ENCODE peak calls at places on chromosomes 13 and 19, in four cellular contexts. Z is fibroblast of mammary gland, G is ascending aorta, E is foreskin fibroblast. U is an unnamed sample.

GRCh38 chr13:100636004-100636403 is 38.6 kb downstream of the TMTC4 start:
- DNase-seq in Z (no peak), E (no peak), G (no peak), U (no peak)

GRCh38 chr19:17220207-17220758 is 5.1 kb downstream of the USE1 start:
- DNase-seq in Z (peak), G (no peak), E (peak), U (peak)

GRCh38 chr19:16496613-16496983 is 404 bp downstream of the C19orf44 start:
- DNase-seq in G (peak), Z (peak), E (peak), U (no peak)

GRCh38 chr13:52411629-52412028 is 5.7 kb upstream of the THSD1 start:
- DNase-seq in E (peak), G (no peak), Z (peak), U (no peak)

GRCh38 chr19:48674216-48674809 is 1.5 kb upstream of the NTN5 start:
- DNase-seq in E (no peak), G (no peak), Z (no peak), U (no peak)

GRCh38 chr19:4241824-4242430 is 5.0 kb upstream of the YJU2 start:
- DNase-seq in G (no peak), E (no peak), Z (no peak), U (no peak)

GRCh38 chr13:41606646-41607045 is 149.3 kb downstream of the RGCC start:
- DNase-seq in E (no peak), G (no peak), Z (no peak), U (no peak)

GRCh38 chr19:532578-533484 is 1.3 kb downstream of the CDC34 start:
- DNase-seq in Z (peak), G (peak), E (peak), U (no peak)

GRCh38 chr19:16153582-16154336 is 10.3 kb downstream of the HSH2D start:
- DNase-seq in Z (no peak), G (no peak), E (no peak), U (no peak)

GRCh38 chr19:48714759-48715261 is 4.7 kb downstream of the MAMSTR start:
- DNase-seq in Z (no peak), E (no peak), G (no peak), U (no peak)

GRCh38 chr19:28961772-28962500 is 251.0 kb downstream of the UQCRFS1 start:
- DNase-seq in Z (peak), G (no peak), E (no peak), U (peak)

GRCh38 chr19:35000647-35001501 is 751 bp downstream of the GRAMD1A start:
- DNase-seq in G (no peak), E (peak), Z (peak), U (no peak)

GRCh38 chr19:35041548-35042055 is at the start of gene HPN:
- DNase-seq in G (no peak), Z (no peak), E (no peak), U (no peak)

GRCh38 chr13:25224151-25224550 is 52.1 kb upstream of the AMER2 start:
- DNase-seq in Z (no peak), E (no peak), G (no peak), U (no peak)

GRCh38 chr13:39616087-39616694 is 13.2 kb upstream of the LHFPL6 start:
- DNase-seq in E (peak), Z (peak), G (peak), U (no peak)

GRCh38 chr19:29560313-29561075 is 34.7 kb downstream of the VSTM2B start:
- DNase-seq in Z (no peak), E (no peak), G (peak), U (no peak)

GRCh38 chr19:6056801-6057650 is 53.3 kb downstream of the RFX2 start:
- DNase-seq in G (peak), Z (peak), E (peak), U (peak)

GRCh38 chr19:6055013-6055795 is 55.1 kb downstream of the RFX2 start:
- DNase-seq in Z (no peak), G (no peak), E (no peak), U (no peak)

GRCh38 chr19:6057651-6058365 is 52.5 kb downstream of the RFX2 start:
- DNase-seq in Z (no peak), E (no peak), G (no peak), U (no peak)

GRCh38 chr19:6058411-6059201 is 51.7 kb downstream of the RFX2 start:
- DNase-seq in Z (no peak), G (peak), E (no peak), U (no peak)

DNA sequence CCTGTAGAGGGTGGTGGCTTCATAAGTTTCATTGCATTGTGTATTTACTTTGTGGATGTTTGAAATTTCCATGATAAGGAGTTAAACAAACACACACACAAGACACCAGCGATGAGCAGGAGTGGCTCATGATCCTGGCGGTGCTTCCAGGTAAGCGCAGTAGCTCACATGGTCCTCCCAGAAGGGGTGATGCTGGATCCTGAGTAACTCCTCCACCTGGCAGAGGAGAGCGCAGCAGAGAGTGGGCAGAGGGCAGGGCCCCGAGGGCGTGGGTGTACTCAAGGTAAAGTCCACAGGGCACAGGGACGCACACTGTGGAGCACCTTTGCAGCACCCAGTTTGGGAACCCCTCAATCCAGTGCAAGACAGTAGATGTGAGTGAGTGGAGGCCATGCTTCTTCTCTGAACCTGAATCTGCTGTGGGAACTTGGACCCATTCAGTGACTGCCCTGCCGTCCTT is 54.0 kb downstream of the RFX2 start:
- DNase-seq in G (peak), E (no peak), Z (no peak), U (no peak)
- TF ChIP-seq CTCF in G (no peak), E (no peak), Z (no peak), U (no peak)

GRCh38 chr13:91813255-91813654 is 414.8 kb downstream of the GPC5 start:
- DNase-seq in G (no peak), Z (no peak), E (no peak), U (no peak)

GRCh38 chr13:91817250-91817649 is 418.8 kb downstream of the GPC5 start:
- DNase-seq in E (no peak), G (no peak), Z (peak), U (no peak)
- TF ChIP-seq CTCF in E (no peak), G (no peak), Z (peak), U (no peak)

GRCh38 chr19:3124630-3125029 is 11.2 kb upstream of the GNA15 start:
- DNase-seq in G (no peak), E (no peak), Z (no peak), U (no peak)

GRCh38 chr19:3131168-3131567 is 4.7 kb upstream of the GNA15 start:
- DNase-seq in Z (no peak), G (no peak), E (no peak), U (no peak)

GRCh38 chr19:3132971-3133792 is 2.7 kb upstream of the GNA15 start:
- DNase-seq in E (peak), G (peak), Z (no peak), U (no peak)

GRCh38 chr19:3125900-3126524 is 9.8 kb upstream of the GNA15 start:
- DNase-seq in G (peak), Z (peak), E (peak), U (no peak)

DNA sequence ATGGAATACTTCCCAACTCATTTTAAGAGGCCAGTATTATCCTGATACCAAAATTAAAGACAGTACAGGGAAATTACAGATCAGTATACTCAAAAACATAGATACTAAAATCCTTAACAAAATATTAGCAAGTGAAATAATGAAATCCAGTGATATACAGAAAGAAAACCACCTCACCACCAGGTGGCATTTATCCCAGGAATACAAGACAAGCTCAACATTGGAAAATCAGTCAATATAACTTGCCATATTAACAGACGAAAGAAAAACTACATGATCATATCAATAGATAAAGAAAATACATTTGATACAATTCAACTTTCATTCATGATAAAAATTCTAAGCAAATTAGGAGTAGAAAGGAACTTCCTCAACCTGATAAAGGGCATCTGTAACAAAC is 6.7 kb upstream of the GNA15 start:
- DNase-seq in G (no peak), Z (peak), E (peak), U (peak)
- TF ChIP-seq CTCF in G (peak), Z (peak), E (peak), U (peak)

GRCh38 chr19:44577566-44577874 is 35.8 kb upstream of the IGSF23 start:
- DNase-seq in E (no peak), Z (no peak), G (no peak), U (no peak)

GRCh38 chr19:44579663-44580365 is 33.5 kb upstream of the IGSF23 start:
- DNase-seq in Z (no peak), G (no peak), E (no peak), U (no peak)

GRCh38 chr19:44575116-44575700 is 38.2 kb upstream of the IGSF23 start:
- DNase-seq in E (no peak), G (no peak), Z (peak), U (no peak)

GRCh38 chr19:44574201-44574950 is 39.0 kb upstream of the IGSF23 start:
- DNase-seq in Z (no peak), G (no peak), E (no peak), U (no peak)

GRCh38 chr19:44576843-44577565 is 36.4 kb upstream of the IGSF23 start:
- DNase-seq in G (no peak), E (peak), Z (peak), U (no peak)
- TF ChIP-seq CTCF in G (no peak), E (peak), Z (peak), U (peak)

DNA sequence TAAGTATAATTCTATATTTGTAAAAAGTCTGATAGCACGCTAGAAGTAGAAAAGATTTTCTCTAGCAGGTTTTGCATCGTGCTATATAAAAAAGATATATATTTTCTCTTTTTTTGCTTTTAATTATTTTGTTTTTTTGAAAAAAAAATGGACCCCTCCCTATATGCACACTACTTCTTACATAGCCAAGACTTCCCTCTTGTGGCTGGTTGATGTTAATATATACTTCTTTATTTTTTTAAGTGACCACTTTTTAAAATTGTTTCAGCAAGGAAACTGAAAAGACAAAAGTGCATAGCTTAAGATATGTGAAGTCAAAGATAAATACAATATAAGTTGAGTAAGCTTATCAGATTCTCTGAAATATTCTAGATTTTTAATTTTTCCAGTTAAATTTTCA is 1202.8 kb downstream of the DIAPH3 start:
- DNase-seq in Z (peak), E (no peak), G (no peak), U (no peak)
- TF ChIP-seq CTCF in Z (no peak), E (no peak), G (no peak), U (no peak)

GRCh38 chr19:40216777-40217026 is 1.5 kb downstream of the TTC9B start:
- DNase-seq in E (no peak), Z (no peak), G (no peak), U (no peak)

GRCh38 chr19:40214936-40215335 is 3.2 kb downstream of the TTC9B start:
- DNase-seq in Z (no peak), E (no peak), G (no peak), U (no peak)

GRCh38 chr19:40216013-40216776 is 2.0 kb downstream of the TTC9B start:
- DNase-seq in E (no peak), Z (no peak), G (no peak), U (no peak)

GRCh38 chr19:40217921-40218890 is at the start of gene TTC9B:
- DNase-seq in E (no peak), G (no peak), Z (no peak), U (no peak)

GRCh38 chr19:40217027-40217810 is 965 bp downstream of the TTC9B start:
- DNase-seq in E (no peak), G (no peak), Z (no peak), U (no peak)
- TF ChIP-seq CTCF in E (peak), G (no peak), Z (peak), U (peak)

GRCh38 chr13:66689628-66690027 is 540.5 kb downstream of the PCDH9 start:
- DNase-seq in E (no peak), G (no peak), Z (peak), U (no peak)
- TF ChIP-seq CTCF in E (peak), G (no peak), Z (peak), U (peak)

GRCh38 chr19:12733369-12733896 is 1.1 kb downstream of the TRIR start:
- DNase-seq in Z (peak), E (peak), G (no peak), U (no peak)
- TF ChIP-seq CTCF in Z (peak), E (peak), G (no peak), U (peak)

GRCh38 chr13:112345826-112346172 is 30.4 kb upstream of the SPACA7 start:
- DNase-seq in Z (no peak), E (no peak), G (no peak), U (no peak)
- TF ChIP-seq CTCF in Z (no peak), E (no peak), G (no peak), U (no peak)